ENCODE peak calls at places on chromosome 20, in four cellular contexts. V is K562, S is WTC11, O is HepG2. T is an unnamed sample.

GRCh38 chr20:63686492-63687321 is 9.7 kb upstream of the TNFRSF6B start:
- DNase-seq in V (no peak), S (no peak), O (no peak), T (no peak)

GRCh38 chr20:19649041-19649440 is 109.0 kb upstream of the RIN2 start:
- DNase-seq in V (no peak), S (no peak), O (no peak), T (no peak)

GRCh38 chr20:53045941-53046340 is 73.8 kb downstream of the TSHZ2 start:
- DNase-seq in V (no peak), S (no peak), O (no peak), T (no peak)

GRCh38 chr20:62122659-62123449 is 579 bp downstream of the LSM14B start:
- DNase-seq in V (peak; percentile 82), S (no peak), O (no peak), T (peak; percentile 21)

GRCh38 chr20:11849976-11850670 is 67.6 kb upstream of the BTBD3 start:
- DNase-seq in V (no peak), S (no peak), O (no peak), T (no peak)

GRCh38 chr20:54497931-54498718 is 22.7 kb downstream of the DOK5 start:
- DNase-seq in V (no peak), S (no peak), O (no peak), T (no peak)

GRCh38 chr20:38187512-38187911 is 22.4 kb upstream of the TGM2 start:
- DNase-seq in V (no peak), S (peak; percentile 47), O (peak; percentile 72), T (peak; percentile 56)

GRCh38 chr20:58833921-58834320 is 16.8 kb downstream of the GNAS-AS1 start:
- DNase-seq in V (no peak), S (no peak), O (no peak), T (no peak)

GRCh38 chr20:58682656-58683055 is 9.9 kb upstream of the NPEPL1 start:
- DNase-seq in V (no peak), S (no peak), O (no peak), T (no peak)

GRCh38 chr20:53804920-53805894 is 211.6 kb upstream of the ZNF217 start:
- DNase-seq in V (no peak), S (no peak), O (no peak), T (no peak)

GRCh38 chr20:41587523-41587922 is 30.7 kb downstream of the CHD6 start:
- DNase-seq in V (no peak), S (no peak), O (no peak), T (no peak)
- TF ChIP-seq ELF4 in V (no peak), S (no peak), O (no peak), T (no peak)

DNA sequence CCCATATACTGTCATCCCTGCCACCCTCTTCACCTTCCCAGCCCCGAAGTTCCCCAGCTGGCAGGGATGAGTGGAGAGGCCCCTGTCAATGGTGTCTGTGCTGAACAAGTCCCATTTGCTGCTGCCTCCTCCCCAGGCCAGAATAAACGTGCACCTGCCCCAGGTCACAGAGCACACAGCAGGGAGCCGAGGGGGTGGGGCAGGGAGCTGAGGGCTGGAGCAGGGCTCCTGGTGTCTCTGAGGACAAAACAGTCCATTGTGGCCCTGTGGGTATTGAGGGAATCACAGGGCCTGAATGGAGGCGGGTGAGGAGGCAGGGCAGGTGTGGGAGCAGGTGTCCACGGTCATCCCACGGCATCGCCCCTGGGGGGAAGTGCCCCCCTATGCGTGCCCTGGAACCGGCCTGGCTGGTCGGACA is 55.8 kb downstream of the SNAI1 start:
- DNase-seq in V (no peak), S (peak; percentile 46), O (peak; percentile 77), T (no peak)
- TF ChIP-seq ELF4 in V (no peak), S (no peak), O (no peak), T (no peak)

GRCh38 chr20:17615645-17616479 is 46.0 kb downstream of the DSTN start:
- DNase-seq in V (no peak), S (no peak), O (no peak), T (no peak)
- TF ChIP-seq ELF4 in V (no peak), S (no peak), O (no peak), T (no peak)

GRCh38 chr20:21027569-21027968 is 78.6 kb downstream of the LINC00237 start:
- DNase-seq in V (no peak), S (peak; percentile 69), O (peak; percentile 75), T (peak; percentile 42)
- TF ChIP-seq ELF4 in V (no peak), S (no peak), O (no peak), T (no peak)

GRCh38 chr20:24297928-24298327 is 171.5 kb upstream of the SYNDIG1 start:
- DNase-seq in V (no peak), S (no peak), O (no peak), T (no peak)

GRCh38 chr20:24291066-24291465 is 178.4 kb upstream of the SYNDIG1 start:
- DNase-seq in V (no peak), S (no peak), O (no peak), T (no peak)

DNA sequence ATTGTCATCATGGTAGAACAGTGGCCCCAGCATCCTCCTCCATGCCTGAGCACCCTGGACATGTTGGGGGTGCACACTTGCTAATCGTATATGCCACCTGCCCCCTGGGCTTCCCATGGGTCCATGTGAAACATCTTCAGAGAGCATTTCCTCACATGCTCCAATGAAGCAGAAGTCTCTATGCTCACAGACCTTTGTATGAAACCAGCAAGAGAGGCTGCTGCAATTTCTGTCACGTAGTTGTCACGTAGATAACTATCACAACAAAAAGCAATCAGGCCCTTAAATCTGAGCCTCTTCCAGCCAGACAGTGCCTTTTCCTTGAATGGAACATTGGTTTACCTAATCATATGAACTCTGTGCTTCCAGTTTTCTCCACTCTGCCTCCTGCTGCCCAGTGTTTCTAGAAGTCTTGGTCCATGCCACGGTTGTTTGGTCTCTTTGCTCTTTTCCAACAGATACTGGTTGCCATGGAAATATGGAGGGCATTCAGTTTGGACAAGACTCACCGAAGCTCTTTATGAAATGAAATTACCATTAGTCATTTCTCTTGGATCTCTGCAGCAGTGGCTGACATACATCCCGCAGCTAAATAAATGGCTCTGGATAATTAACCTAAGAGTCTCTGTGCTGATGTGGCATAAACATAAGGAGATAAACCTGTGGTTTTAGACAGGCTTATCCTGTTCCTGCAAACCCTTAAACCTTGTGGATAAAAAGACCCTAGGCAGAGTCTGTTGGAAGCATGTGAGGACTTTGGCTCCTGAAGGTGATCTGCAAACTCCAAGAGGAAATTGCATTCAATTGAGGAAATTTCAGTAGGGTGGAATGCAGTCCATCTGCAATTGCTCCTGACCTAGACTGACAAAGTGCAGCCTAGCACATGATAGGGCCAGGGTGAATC is 172.7 kb upstream of the SYNDIG1 start:
- DNase-seq in V (no peak), S (no peak), O (no peak), T (no peak)
- TF ChIP-seq ELF4 in V (no peak), S (no peak), O (no peak), T (no peak)

DNA sequence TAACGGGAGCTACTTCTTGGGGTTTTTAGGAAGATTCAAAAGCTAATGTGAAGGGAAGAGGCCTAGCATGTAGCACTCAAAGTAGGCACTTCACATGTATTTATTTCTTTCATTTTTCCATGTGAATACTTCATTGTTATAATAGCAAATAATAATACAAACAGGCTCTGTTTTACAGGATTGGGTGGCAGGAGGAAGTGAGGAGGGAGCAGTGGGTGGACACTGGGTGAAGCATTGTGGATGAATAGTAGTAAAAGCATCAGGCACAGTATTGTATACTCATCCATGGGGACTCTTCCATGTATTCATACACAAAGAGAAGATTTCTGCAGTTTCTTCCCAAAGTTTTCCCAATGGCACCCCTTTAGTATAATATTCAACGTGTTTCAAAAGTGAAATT is 38.4 kb upstream of the SNRPB2 start:
- DNase-seq in V (no peak), S (no peak), O (no peak), T (no peak)
- TF ChIP-seq ELF4 in V (no peak), S (no peak), O (no peak), T (no peak)

GRCh38 chr20:1183153-1183552 is 1.6 kb downstream of the TMEM74B start:
- DNase-seq in V (no peak), S (no peak), O (no peak), T (no peak)

GRCh38 chr20:1180949-1181348 is 3.8 kb downstream of the TMEM74B start:
- DNase-seq in V (no peak), S (no peak), O (no peak), T (no peak)

GRCh38 chr20:1184260-1184637 is 532 bp downstream of the TMEM74B start:
- DNase-seq in V (no peak), S (no peak), O (no peak), T (no peak)

GRCh38 chr20:1184638-1185315 is at the start of gene TMEM74B:
- DNase-seq in V (peak; percentile 70), S (peak; percentile 27), O (no peak), T (no peak)

GRCh38 chr20:1182136-1182535 is 2.6 kb downstream of the TMEM74B start:
- DNase-seq in V (no peak), S (no peak), O (no peak), T (no peak)
- TF ChIP-seq ELF4 in V (no peak), S (no peak), O (no peak), T (no peak)

T was measured in HEK293T.